ENCODE peak calls at places on chromosome 19, in four cellular contexts. One of them, this sample, is unnamed.

GRCh38 chr19:6494438-6495036 is 7.6 kb downstream of the TUBB4A start:
- DNase-seq in NCI-H526 treated with DMSO at 0.1 percent for 48 hours: no peak
- DNase-seq in A549: no peak
- DNase-seq in NCI-H1092 treated with DMSO at 0.1 percent for 48 hours: no peak
- DNase-seq in this sample: no peak

GRCh38 chr19:33052352-33052972 is 12.2 kb downstream of the RHPN2 start:
- DNase-seq in NCI-H526 treated with DMSO at 0.1 percent for 48 hours: no peak
- DNase-seq in A549: peak; percentile 66
- DNase-seq in NCI-H1092 treated with DMSO at 0.1 percent for 48 hours: no peak
- DNase-seq in this sample: no peak

GRCh38 chr19:48271531-48272151 is 1.8 kb downstream of the ZNF114 start:
- DNase-seq in NCI-H526 treated with DMSO at 0.1 percent for 48 hours: peak; percentile 43
- DNase-seq in A549: peak; percentile 90
- DNase-seq in NCI-H1092 treated with DMSO at 0.1 percent for 48 hours: peak; percentile 39
- DNase-seq in this sample: no peak

GRCh38 chr19:8265872-8266271 is 42.3 kb downstream of the CD320 start:
- DNase-seq in NCI-H526 treated with DMSO at 0.1 percent for 48 hours: no peak
- DNase-seq in A549: no peak
- DNase-seq in NCI-H1092 treated with DMSO at 0.1 percent for 48 hours: no peak
- DNase-seq in this sample: no peak

GRCh38 chr19:23772668-23773063 is 14.0 kb upstream of the ZNF681 start:
- DNase-seq in NCI-H526 treated with DMSO at 0.1 percent for 48 hours: no peak
- DNase-seq in A549: no peak
- DNase-seq in NCI-H1092 treated with DMSO at 0.1 percent for 48 hours: no peak
- DNase-seq in this sample: no peak

GRCh38 chr19:38563475-38563874 is 54.3 kb downstream of the MAP4K1 start:
- DNase-seq in NCI-H526 treated with DMSO at 0.1 percent for 48 hours: no peak
- DNase-seq in A549: no peak
- DNase-seq in NCI-H1092 treated with DMSO at 0.1 percent for 48 hours: no peak
- DNase-seq in this sample: no peak

GRCh38 chr19:36136975-36137686 is 2.7 kb upstream of the CAPNS1 start:
- DNase-seq in NCI-H526 treated with DMSO at 0.1 percent for 48 hours: no peak
- DNase-seq in A549: peak; percentile 95
- DNase-seq in NCI-H1092 treated with DMSO at 0.1 percent for 48 hours: peak; percentile 42
- DNase-seq in this sample: no peak

GRCh38 chr19:10454267-10454666 is 33.9 kb downstream of the PDE4A start:
- DNase-seq in NCI-H526 treated with DMSO at 0.1 percent for 48 hours: no peak
- DNase-seq in A549: peak; percentile 36
- DNase-seq in NCI-H1092 treated with DMSO at 0.1 percent for 48 hours: no peak
- DNase-seq in this sample: no peak

GRCh38 chr19:46144756-46145155 is 3.3 kb upstream of the IGFL2 start:
- DNase-seq in NCI-H526 treated with DMSO at 0.1 percent for 48 hours: no peak
- DNase-seq in A549: peak; percentile 20
- DNase-seq in NCI-H1092 treated with DMSO at 0.1 percent for 48 hours: no peak
- DNase-seq in this sample: no peak

This sample was measured in activated T-helper 2 cell treated with anti-CD3 and anti-CD28 coated beads, Interferon-gamma antibody, Interleukin-2, Interleukin-4, amounts not matched to agents 10 μg/mL and 5 μg/mL and 100 μg/mL, durations not matched to agents 14 hours and 24 hours and 36 hours.